ENCODE peak calls at places on chromosomes 13 and 19, in nine cellular contexts. U is thoracic aorta; N is PC-9; L is neural progenitor cell; C is mesendoderm; Z is IMR-90; S is Caco-2; H is CD4-positive, alpha-beta memory T cell; Q is cardiac muscle cell. G is an unnamed sample.
A peak's percentile ranks its signal among the peaks of the same experiment; 100 is the strongest.

GRCh38 chr19:38213911-38214625 is 10.0 kb downstream of the DPF1 start:
- DNase-seq in H (peak; percentile 59), Q (peak; percentile 29), C (peak; percentile 56), N (peak; percentile 44), S (no peak), U (no peak), Z (peak; percentile 61), L (peak; percentile 52), G (peak; percentile 87)

GRCh38 chr19:41403181-41403970 is 5.8 kb downstream of the BCKDHA start:
- DNase-seq in S (no peak), C (no peak), H (no peak), L (no peak), N (no peak), U (no peak), Q (no peak), Z (no peak), G (no peak)

GRCh38 chr19:41934849-41935374 is 6.7 kb upstream of the ERFL start:
- DNase-seq in U (no peak), Q (peak; percentile 69), H (peak; percentile 65), S (peak; percentile 90), Z (peak; percentile 49), C (peak; percentile 88), L (peak; percentile 88), N (no peak), G (peak; percentile 44)

GRCh38 chr19:58581227-58582141 is 8.3 kb upstream of the MZF1 start:
- DNase-seq in Z (peak; percentile 91), H (peak; percentile 88), S (peak; percentile 43), N (no peak), C (peak; percentile 96), Q (peak; percentile 90), L (peak; percentile 93), U (peak; percentile 45), G (peak; percentile 72)

GRCh38 chr19:50797429-50798115 is 7.4 kb downstream of the ACP4 start:
- DNase-seq in Q (no peak), L (no peak), C (no peak), H (no peak), S (no peak), Z (no peak), N (no peak), U (no peak), G (no peak)

GRCh38 chr19:48617146-48617937 is 1.6 kb downstream of the RPL18 start:
- DNase-seq in C (no peak), U (no peak), N (peak; percentile 56), Q (peak; percentile 61), H (no peak), S (no peak), Z (no peak), L (no peak), G (no peak)

GRCh38 chr13:43786766-43787517 is at the start of gene ENOX1:
- DNase-seq in L (peak; percentile 88), Q (peak; percentile 84), U (no peak), C (peak; percentile 78), Z (peak; percentile 74), H (peak; percentile 16), S (peak; percentile 82), N (no peak), G (peak; percentile 64)

GRCh38 chr19:4059493-4059880 is 7.2 kb downstream of the ZBTB7A start:
- DNase-seq in L (no peak), C (no peak), Q (no peak), N (no peak), Z (no peak), H (no peak), S (no peak), U (no peak), G (no peak)

GRCh38 chr13:45121421-45121820 is 1.1 kb downstream of the GTF2F2 start:
- DNase-seq in N (no peak), Q (peak; percentile 40), S (peak; percentile 10), H (no peak), Z (peak; percentile 53), U (no peak), C (peak; percentile 53), L (peak; percentile 36), G (peak; percentile 43)

GRCh38 chr13:75264611-75265010 is 217.4 kb downstream of the TBC1D4 start:
- DNase-seq in S (no peak), Z (no peak), C (peak; percentile 90), Q (no peak), U (no peak), N (no peak), H (no peak), L (peak; percentile 4), G (no peak)

GRCh38 chr19:3683866-3684816 is 16.1 kb downstream of the PIP5K1C start:
- DNase-seq in Q (peak; percentile 61), Z (peak; percentile 31), H (no peak), L (no peak), N (no peak), U (no peak), C (peak; percentile 89), S (no peak), G (no peak)

DNA sequence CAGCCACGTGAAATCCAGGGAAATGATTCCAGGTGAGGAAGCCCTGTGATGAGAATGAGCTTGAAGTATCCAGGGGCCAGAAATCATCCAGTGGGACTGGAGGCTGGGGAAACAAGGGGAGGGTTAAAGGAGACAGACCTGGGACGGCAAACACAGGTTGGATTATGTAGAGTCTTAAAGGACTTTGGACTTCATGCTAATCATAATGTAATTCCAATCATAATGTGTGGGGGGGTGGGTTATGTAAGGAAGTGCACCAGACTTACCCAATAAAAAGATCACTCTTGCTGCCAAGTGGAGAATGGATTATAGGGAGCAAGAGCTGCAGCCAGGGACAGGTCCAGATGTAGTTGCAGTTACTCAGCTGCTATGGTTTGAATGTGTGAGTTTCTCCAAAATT is 16.1 kb upstream of the CYSLTR2 start:
- DNase-seq in U (no peak), H (no peak), Q (no peak), L (no peak), Z (no peak), S (no peak), C (no peak), N (no peak), G (no peak)
- H3K4me1 ChIP-seq in U (no peaks in the 10 kb centered on the region), H (peaks cover 4% of the 10 kb centered on the region), Q (no peaks in the 10 kb centered on the region), L (no peaks in the 10 kb centered on the region), Z (no peaks in the 10 kb centered on the region), S (no peaks in the 10 kb centered on the region), C (peaks cover 16% of the 10 kb centered on the region), N (no peaks in the 10 kb centered on the region), G (peaks cover 3% of the 10 kb centered on the region)

DNA sequence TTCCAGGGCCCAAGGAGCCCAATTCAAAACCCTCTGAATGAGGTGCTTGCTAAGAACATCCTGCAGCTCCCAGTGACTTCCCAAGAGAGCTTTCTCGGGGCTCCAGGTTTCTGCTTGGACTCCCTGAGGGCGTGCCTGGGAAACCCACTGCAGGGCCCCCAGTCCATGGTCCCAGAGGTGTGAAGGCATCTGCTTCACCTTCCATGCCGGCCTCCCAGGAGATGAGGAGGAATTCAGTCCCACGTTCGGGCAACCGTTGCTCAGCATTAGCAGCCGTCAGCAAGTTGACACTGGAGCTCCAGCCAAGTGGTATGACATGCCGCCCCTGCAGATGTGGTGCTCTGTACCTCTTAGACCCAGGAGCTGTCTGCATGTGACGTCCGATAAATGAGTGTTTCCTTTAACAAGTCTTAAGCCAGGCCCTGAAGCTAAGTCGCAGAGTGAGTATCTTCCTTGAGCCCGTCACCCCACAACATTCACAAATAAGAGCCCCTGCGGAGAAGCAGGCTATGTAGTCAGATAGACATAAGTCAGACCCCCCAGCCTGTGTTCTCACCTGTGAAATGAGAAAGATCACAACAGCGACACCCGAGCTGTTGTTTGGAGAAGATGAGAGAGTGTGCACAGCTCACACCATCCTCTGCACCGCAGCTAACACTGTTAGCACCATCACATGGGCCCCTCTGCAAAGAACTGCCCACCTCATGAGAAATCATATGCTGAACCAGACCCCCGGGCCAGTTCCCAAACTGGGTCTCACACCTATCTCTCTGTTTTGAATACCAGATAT is 150.3 kb downstream of the KATNAL1 start:
- DNase-seq in L (no peak), N (no peak), Q (no peak), H (no peak), S (no peak), C (peak; percentile 59), U (no peak), Z (no peak), G (no peak)
- H3K4me1 ChIP-seq in L (no peaks in the 10 kb centered on the region), N (no peaks in the 10 kb centered on the region), Q (no peaks in the 10 kb centered on the region), H (peaks cover 55% of the 10 kb centered on the region), S (no peaks in the 10 kb centered on the region), C (no peaks in the 10 kb centered on the region), U (no peaks in the 10 kb centered on the region), Z (no peaks in the 10 kb centered on the region), G (no peaks in the 10 kb centered on the region)

GRCh38 chr13:114062754-114063153 is 69.7 kb downstream of the RASA3 start:
- DNase-seq in C (no peak), L (no peak), Q (peak; percentile 31), Z (no peak), N (no peak), S (no peak), H (no peak), U (no peak), G (no peak)

GRCh38 chr13:114064516-114065140 is 67.8 kb downstream of the RASA3 start:
- DNase-seq in H (no peak), C (no peak), L (peak; percentile 90), S (peak; percentile 26), Z (peak; percentile 40), N (no peak), Q (peak; percentile 60), U (no peak), G (peak; percentile 37)

GRCh38 chr13:114062341-114062740 is 70.1 kb downstream of the RASA3 start:
- DNase-seq in U (no peak), H (no peak), S (no peak), L (no peak), Z (no peak), N (no peak), C (no peak), Q (no peak), G (no peak)

GRCh38 chr13:114065141-114065925 is 67.1 kb downstream of the RASA3 start:
- DNase-seq in C (peak; percentile 95), S (peak; percentile 68), H (peak; percentile 62), Z (peak; percentile 98), Q (peak; percentile 97), U (peak; percentile 71), L (peak; percentile 63), N (peak; percentile 99), G (peak; percentile 98)

DNA sequence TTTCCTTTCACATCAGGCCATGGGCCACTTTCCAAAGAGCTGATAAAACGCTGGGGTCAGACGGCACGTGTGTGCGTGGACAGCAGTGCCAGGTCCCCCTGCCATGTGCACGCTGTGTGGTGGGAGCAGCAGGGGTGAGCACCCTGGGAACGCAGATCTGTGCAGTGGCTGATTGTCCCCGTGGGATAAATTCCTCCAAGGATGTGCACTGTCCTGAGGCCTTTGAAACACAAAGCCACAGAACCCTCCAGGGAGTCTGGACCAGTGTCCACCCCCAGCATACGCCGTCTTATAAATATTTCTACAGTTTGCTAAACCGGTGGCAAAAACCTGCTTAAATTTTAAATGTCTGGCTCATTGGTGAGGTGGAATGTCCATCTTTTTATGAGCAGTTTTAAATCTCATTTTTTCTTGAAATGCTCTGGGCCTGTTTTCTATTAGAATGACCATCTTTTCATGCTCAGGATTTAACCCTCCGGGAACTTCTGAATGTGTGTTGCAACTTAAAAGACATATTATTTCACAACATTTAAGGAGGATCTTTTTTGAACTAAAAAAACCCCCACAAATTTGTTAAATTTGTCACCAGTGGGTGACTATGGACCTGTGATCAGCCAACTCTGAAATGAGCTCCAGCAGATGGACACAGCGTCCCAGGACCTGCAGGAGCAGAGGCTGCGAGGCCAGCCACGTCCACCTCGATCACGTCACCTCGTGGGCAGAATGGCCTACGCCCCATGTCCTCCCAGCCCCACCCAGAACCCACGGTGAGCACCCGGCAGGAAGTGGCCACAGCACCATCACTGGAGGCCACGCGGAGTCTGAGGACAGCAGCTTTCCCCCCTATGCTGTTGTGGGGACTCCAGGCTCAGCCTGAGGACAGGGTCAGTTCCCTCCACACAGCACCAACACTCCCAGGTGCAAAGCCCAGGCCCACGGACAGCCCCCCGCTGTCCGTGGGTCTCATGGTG is 68.6 kb downstream of the RASA3 start:
- DNase-seq in S (no peak), C (no peak), L (peak; percentile 38), Z (peak; percentile 61), U (peak; percentile 51), H (no peak), N (no peak), Q (peak; percentile 63), G (peak; percentile 37)
- H3K4me1 ChIP-seq in S (peaks cover 11% of the 10 kb centered on the region), C (peaks cover 9% of the 10 kb centered on the region), L (peaks cover 28% of the 10 kb centered on the region), Z (peaks cover 50% of the 10 kb centered on the region), U (peaks cover 84% of the 10 kb centered on the region), H (peaks cover 58% of the 10 kb centered on the region), N (peaks cover 57% of the 10 kb centered on the region), Q (peaks cover 19% of the 10 kb centered on the region), G (peaks cover 37% of the 10 kb centered on the region)

GRCh38 chr13:50358715-50359367 is 343.6 kb downstream of the KCNRG start:
- DNase-seq in Z (no peak), N (no peak), H (no peak), L (no peak), U (no peak), Q (no peak), C (no peak), S (no peak), G (no peak)
- H3K4me1 ChIP-seq in Z (peaks cover 14% of the 10 kb centered on the region), N (peaks cover 27% of the 10 kb centered on the region), H (peaks cover 56% of the 10 kb centered on the region), L (no peaks in the 10 kb centered on the region), U (peaks cover 27% of the 10 kb centered on the region), Q (no peaks in the 10 kb centered on the region), C (no peaks in the 10 kb centered on the region), S (no peaks in the 10 kb centered on the region), G (no peaks in the 10 kb centered on the region)